ENCODE peak calls at places on chromosome 11, in ten cellular contexts. M is thoracic aorta, C is HCT116, I is cardiac muscle cell, E is endodermal cell, J is tibial artery, Y is colonic mucosa, V is tibial nerve, X is BE2C, R is esophagus squamous epithelium. U is an unnamed sample. For H3K36me3 and H3K4me1, the result is how much of the 10 kb centered on the place peaks cover.

GRCh38 chr11:69232821-69233760 is 60.9 kb upstream of the MYEOV start:
- DNase-seq in C (no peak), E (peak), M (no peak), J (peak), Y (peak), V (no peak), R (no peak), I (no peak), X (no peak), U (no peak)

GRCh38 chr11:34513674-34513995 is at the start of gene ELF5:
- DNase-seq in C (no peak), V (no peak), E (no peak), R (no peak), I (no peak), J (no peak), M (no peak), Y (no peak), X (no peak), U (no peak)

GRCh38 chr11:2694495-2694894 is 5.3 kb downstream of the KCNQ1OT1 start:
- DNase-seq in I (no peak), M (no peak), X (no peak), C (no peak), Y (no peak), J (peak), E (no peak), V (peak), R (no peak), U (no peak)

GRCh38 chr11:2825261-2825885 is 60.2 kb downstream of the CDKN1C start:
- DNase-seq in Y (peak), C (no peak), V (peak), J (peak), E (no peak), R (no peak), X (no peak), M (peak), I (no peak), U (no peak)

GRCh38 chr11:10550503-10550902 is 9.5 kb upstream of the RNF141 start:
- DNase-seq in R (no peak), M (no peak), V (no peak), C (no peak), J (no peak), E (no peak), Y (no peak), I (no peak), X (no peak), U (no peak)

GRCh38 chr11:115272925-115273324 is 231.3 kb downstream of the CADM1 start:
- DNase-seq in J (no peak), V (no peak), X (no peak), Y (no peak), C (no peak), M (no peak), R (no peak), I (peak), E (no peak), U (no peak)

GRCh38 chr11:17890333-17890732 is 122.5 kb downstream of the SERGEF start:
- DNase-seq in Y (no peak), V (no peak), C (no peak), X (no peak), E (no peak), M (no peak), R (no peak), I (no peak), J (no peak), U (no peak)

GRCh38 chr11:33899383-33900037 is 7.6 kb upstream of the LMO2 start:
- DNase-seq in R (peak), I (peak), Y (peak), M (peak), E (no peak), C (peak), X (peak), J (peak), V (peak), U (no peak)

GRCh38 chr11:74474316-74474715 is 7.0 kb upstream of the KCNE3 start:
- DNase-seq in C (no peak), M (no peak), E (no peak), I (no peak), V (no peak), J (no peak), R (no peak), Y (peak), X (no peak), U (no peak)

DNA sequence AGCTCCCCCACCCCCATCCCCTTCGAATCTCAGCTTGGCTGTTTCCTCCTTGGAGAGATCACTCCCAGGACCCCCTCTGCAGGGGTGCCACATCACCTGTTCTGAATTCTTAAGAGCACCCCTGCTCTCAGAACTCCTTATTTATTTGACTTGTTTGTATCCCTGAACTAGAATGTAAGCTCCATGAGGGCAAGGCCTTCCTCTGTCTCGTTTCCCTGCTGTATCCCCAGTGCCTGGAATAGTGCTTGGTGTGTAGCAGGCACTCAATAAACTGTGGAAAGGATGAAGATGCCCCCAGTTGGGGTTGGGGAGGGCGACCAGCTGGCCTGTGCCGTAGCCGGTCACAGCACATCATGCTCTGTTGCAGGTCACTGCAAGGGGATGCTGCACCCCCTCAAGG is 3.6 kb upstream of the MDK start:
- DNase-seq in V (no peak), R (no peak), M (no peak), E (no peak), Y (no peak), J (no peak), C (no peak), X (no peak), I (no peak), U (no peak)
- H3K36me3 ChIP-seq in V (under half), R (half or more), M (under half), E (under half), Y (under half), J (under half), C (under half), X (under half), I (under half), U (under half)

GRCh38 chr11:66973956-66974585 is 1.0 kb upstream of the C11orf86 start:
- DNase-seq in C (no peak), Y (no peak), J (no peak), I (no peak), X (no peak), V (no peak), E (no peak), M (no peak), R (no peak), U (no peak)
- TF ChIP-seq CTCF in C (no peak), Y (no peak), J (no peak), I (no peak), X (no peak), V (no peak), E (no peak), M (no peak), R (no peak), U (no peak)

GRCh38 chr11:1654388-1655167 is 25.0 kb downstream of the KRTAP5-5 start:
- DNase-seq in X (no peak), I (no peak), V (no peak), Y (no peak), R (no peak), M (no peak), J (no peak), E (no peak), C (no peak), U (no peak)
- H3K4me1 ChIP-seq in X (under half), I (under half), V (under half), Y (under half), R (under half), M (under half), J (under half), E (under half), C (under half), U (under half)

GRCh38 chr11:128464878-128465277 is 122.5 kb downstream of the ETS1 start:
- DNase-seq in Y (no peak), E (no peak), M (no peak), V (no peak), I (no peak), C (no peak), J (no peak), X (no peak), R (no peak), U (no peak)

GRCh38 chr11:128465946-128466688 is 121.2 kb downstream of the ETS1 start:
- DNase-seq in R (no peak), E (no peak), I (no peak), M (no peak), C (no peak), Y (no peak), J (no peak), V (no peak), X (no peak), U (no peak)

GRCh38 chr11:128467041-128467440 is 120.3 kb downstream of the ETS1 start:
- DNase-seq in V (no peak), X (no peak), M (no peak), Y (no peak), E (no peak), R (no peak), C (no peak), I (no peak), J (no peak), U (no peak)

GRCh38 chr11:128463975-128464374 is 123.4 kb downstream of the ETS1 start:
- DNase-seq in X (no peak), J (no peak), M (no peak), Y (no peak), I (no peak), E (no peak), C (no peak), R (no peak), V (no peak), U (no peak)

DNA sequence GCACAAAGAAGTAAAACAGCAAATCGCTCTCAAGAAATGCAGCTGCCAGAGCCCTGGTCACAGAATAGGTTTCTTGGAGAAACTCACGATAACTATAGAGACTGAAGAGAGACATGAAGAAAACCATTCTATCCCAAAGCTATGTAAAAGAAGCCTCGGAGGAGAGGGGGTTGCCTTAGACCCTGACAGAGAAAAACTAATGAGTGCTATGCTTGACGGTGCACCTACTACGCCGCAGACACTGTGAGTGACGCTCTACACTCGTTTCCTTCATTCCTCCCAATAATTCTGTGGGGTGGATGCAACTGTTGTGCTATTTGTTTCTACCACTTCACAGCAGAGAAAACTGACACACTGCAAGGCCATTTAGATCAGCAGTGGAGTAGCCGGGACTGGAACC is 121.8 kb downstream of the ETS1 start:
- DNase-seq in M (no peak), X (no peak), I (no peak), V (no peak), J (no peak), R (no peak), C (no peak), E (no peak), Y (no peak), U (no peak)
- H3K36me3 ChIP-seq in M (under half), X (under half), I (under half), V (under half), J (under half), R (under half), C (under half), E (under half), Y (under half), U (under half)

DNA sequence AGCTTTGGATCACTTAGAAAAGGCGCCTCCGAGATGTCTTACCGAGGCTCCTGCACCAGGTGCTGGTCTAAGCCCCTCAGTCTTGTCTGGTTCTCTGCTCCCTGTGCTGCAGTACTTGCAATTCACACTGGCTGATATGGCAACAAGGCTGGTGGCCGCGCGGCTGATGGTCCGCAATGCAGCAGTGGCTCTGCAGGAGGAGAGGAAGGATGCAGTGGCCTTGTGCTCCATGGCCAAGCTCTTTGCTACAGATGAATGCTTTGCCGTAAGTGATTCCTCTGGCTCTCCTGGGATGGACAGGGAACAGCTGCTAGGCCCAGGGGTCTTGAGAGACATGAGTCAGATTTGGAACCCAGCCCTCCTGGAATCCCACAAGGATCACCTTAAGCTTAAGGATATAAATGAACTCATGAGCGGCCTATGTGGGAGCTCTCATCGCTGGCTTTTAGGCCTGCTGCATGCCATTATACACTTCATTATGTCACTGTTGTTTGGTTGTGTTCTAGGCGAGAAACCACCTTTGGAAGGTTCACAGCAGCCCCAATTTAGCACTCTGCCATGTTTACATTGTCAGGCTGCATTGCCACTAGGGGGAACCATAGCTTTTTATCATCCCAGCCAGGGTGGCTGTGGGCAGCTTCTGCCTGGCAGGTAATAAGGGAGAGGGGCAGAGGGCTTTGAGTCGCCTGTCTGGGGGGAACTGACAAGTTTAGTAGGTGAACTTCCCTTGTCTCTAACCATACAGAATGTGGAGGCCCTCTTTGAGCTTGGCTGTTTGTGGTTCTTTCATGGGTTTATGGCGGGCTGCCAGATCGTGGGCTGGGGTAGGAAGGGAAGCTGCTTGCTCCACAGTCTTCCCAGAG is 8.5 kb downstream of the ACAD8 start:
- DNase-seq in V (no peak), Y (no peak), E (peak), M (no peak), J (no peak), I (peak), C (peak), R (no peak), X (peak), U (no peak)
- TF ChIP-seq CTCF in V (no peak), Y (peak), E (peak), M (no peak), J (no peak), I (peak), C (peak), R (peak), X (peak), U (peak)

GRCh38 chr11:81026008-81026407 is 1585.2 kb upstream of the TENM4 start:
- DNase-seq in J (no peak), V (no peak), M (no peak), E (no peak), I (no peak), C (no peak), Y (no peak), X (no peak), R (no peak), U (no peak)
- H3K4me1 ChIP-seq in J (under half), V (under half), M (under half), E (under half), I (under half), C (under half), Y (under half), X (under half), R (under half), U (under half)

GRCh38 chr11:61123775-61124571 is 21.7 kb downstream of the CD5 start:
- DNase-seq in Y (no peak), J (no peak), I (no peak), V (no peak), C (no peak), E (no peak), X (no peak), M (no peak), R (no peak), U (no peak)
- H3K36me3 ChIP-seq in Y (under half), J (under half), I (under half), V (under half), C (under half), E (under half), X (under half), M (under half), R (under half), U (under half)

GRCh38 chr11:73149105-73149504 is 7.0 kb upstream of the FCHSD2 start:
- DNase-seq in C (no peak), Y (no peak), M (no peak), E (no peak), R (no peak), I (no peak), X (no peak), J (no peak), V (no peak), U (no peak)
- TF ChIP-seq CTCF in C (no peak), Y (no peak), M (no peak), E (no peak), R (no peak), I (no peak), X (no peak), J (no peak), V (no peak), U (no peak)

DNA sequence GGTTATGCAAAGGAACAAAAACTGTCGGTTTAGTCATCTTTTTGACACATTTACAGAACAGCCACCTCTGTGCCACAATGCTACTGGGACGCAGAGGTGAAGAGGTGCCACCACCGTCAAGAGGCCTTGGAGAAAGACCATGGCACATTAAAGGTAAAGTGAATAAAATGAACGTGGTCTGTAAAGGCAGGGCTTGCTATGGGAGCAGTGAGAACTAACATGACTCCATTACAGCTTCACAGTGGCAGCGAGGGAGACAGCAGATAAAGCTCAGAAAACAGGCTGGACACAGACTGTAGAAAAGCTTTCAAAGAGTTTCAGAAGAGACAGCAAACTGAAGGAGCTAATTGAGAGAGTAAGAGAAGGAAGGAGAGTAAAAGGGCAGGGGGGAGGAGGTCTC is 102.9 kb downstream of the GAB2 start:
- DNase-seq in Y (no peak), E (no peak), X (no peak), R (no peak), V (no peak), M (no peak), I (peak), J (no peak), C (no peak), U (no peak)
- H3K4me1 ChIP-seq in Y (under half), E (under half), X (under half), R (half or more), V (under half), M (half or more), I (under half), J (under half), C (under half), U (under half)

U was measured in Panc1.